ENCODE peak calls at places on chromosomes 6 and 20, in four cellular contexts. Z, Q, X and Y are unnamed samples.

GRCh38 chr20:24970743-24971142 is 21.7 kb downstream of the CST7 start:
- DNase-seq in Z (no peak), X (no peak), Q (no peak), Y (no peak)

GRCh38 chr6:35687658-35688604 is 784 bp downstream of the FKBP5 start:
- DNase-seq in Q (peak), Z (peak), X (peak), Y (peak)

GRCh38 chr6:137787016-137787415 is 80.0 kb upstream of the TNFAIP3 start:
- DNase-seq in X (no peak), Z (no peak), Q (peak), Y (no peak)

GRCh38 chr6:130029163-130029562 is 10.8 kb downstream of the L3MBTL3 start:
- DNase-seq in Q (no peak), Z (no peak), X (peak), Y (no peak)

GRCh38 chr6:113381957-113382356 is 475.2 kb upstream of the MARCKS start:
- DNase-seq in Z (no peak), X (peak), Q (peak), Y (peak)

GRCh38 chr20:4483481-4483880 is 238.2 kb upstream of the PRND start:
- DNase-seq in Q (peak), Z (no peak), X (no peak), Y (no peak)

GRCh38 chr6:30888472-30889137 is 4.3 kb downstream of the DDR1 start:
- DNase-seq in Q (peak), X (no peak), Z (no peak), Y (no peak)

GRCh38 chr6:15533379-15534044 is 129.3 kb downstream of the DTNBP1 start:
- DNase-seq in Q (peak), Z (no peak), X (no peak), Y (no peak)

GRCh38 chr6:33705268-33705885 is 6.1 kb downstream of the UQCC2 start:
- DNase-seq in X (no peak), Z (no peak), Q (peak), Y (no peak)

GRCh38 chr6:36054965-36055364 is 27.4 kb downstream of the MAPK14 start:
- DNase-seq in Q (no peak), X (peak), Z (no peak), Y (no peak)

GRCh38 chr6:2853766-2854393 is 12.2 kb upstream of the SERPINB1 start:
- DNase-seq in Q (peak), X (no peak), Z (no peak), Y (peak)

GRCh38 chr6:49915035-49915434 is 48.7 kb upstream of the CRISP1 start:
- DNase-seq in Z (no peak), Q (no peak), X (no peak), Y (no peak)

GRCh38 chr20:11755071-11755881 is 162.4 kb upstream of the BTBD3 start:
- DNase-seq in X (no peak), Q (peak), Z (peak), Y (no peak)

GRCh38 chr20:44066645-44067606 is 120.1 kb downstream of the JPH2 start:
- DNase-seq in Q (no peak), Z (no peak), X (no peak), Y (no peak)

GRCh38 chr6:134288538-134289203 is 29.2 kb downstream of the SGK1 start:
- DNase-seq in Q (peak), X (no peak), Z (no peak), Y (no peak)

GRCh38 chr20:59994697-59995122 is 36.5 kb downstream of the CDH26 start:
- DNase-seq in Q (peak), X (no peak), Z (peak), Y (no peak)

GRCh38 chr20:43040427-43040826 is 149.3 kb downstream of the PTPRT start:
- DNase-seq in X (peak), Q (peak), Z (peak), Y (no peak)

GRCh38 chr6:101883398-101883975 is 490.0 kb downstream of the GRIK2 start:
- DNase-seq in Z (no peak), X (no peak), Q (no peak), Y (no peak)

GRCh38 chr6:33628401-33628964 is 7.4 kb downstream of the ITPR3 start:
- DNase-seq in X (peak), Z (no peak), Q (peak), Y (no peak)

GRCh38 chr20:19692100-19692499 is 66.0 kb upstream of the RIN2 start:
- DNase-seq in Z (no peak), X (no peak), Q (peak), Y (no peak)

GRCh38 chr20:36311854-36312723 is 6.0 kb downstream of the DLGAP4 start:
- DNase-seq in Q (no peak), Z (no peak), X (no peak), Y (no peak)

GRCh38 chr6:159056003-159056402 is 11.2 kb upstream of the TAGAP start:
- DNase-seq in X (no peak), Z (no peak), Q (no peak), Y (no peak)

GRCh38 chr6:157244175-157244574 is 79.1 kb downstream of the TMEM242 start:
- DNase-seq in Z (no peak), X (no peak), Q (peak), Y (no peak)

GRCh38 chr6:44285552-44286284 is 15.5 kb downstream of the TMEM151B start:
- DNase-seq in Q (peak), Z (no peak), X (no peak), Y (no peak)

GRCh38 chr6:54085526-54085925 is 25.7 kb upstream of the MLIP start:
- DNase-seq in Q (peak), Z (no peak), X (no peak), Y (no peak)

GRCh38 chr6:47138046-47138445 is 95.9 kb upstream of the ADGRF1 start:
- DNase-seq in Z (no peak), X (no peak), Q (peak), Y (no peak)

GRCh38 chr6:52576392-52577021 is 353 bp downstream of the TRAM2 start:
- DNase-seq in Q (peak), Z (peak), X (peak), Y (peak)

GRCh38 chr6:160279850-160280249 is 21.2 kb upstream of the SLC22A2 start:
- DNase-seq in X (no peak), Z (no peak), Q (no peak), Y (no peak)

GRCh38 chr6:151069641-151070040 is 170.1 kb upstream of the AKAP12 start:
- DNase-seq in Z (no peak), X (no peak), Q (no peak), Y (no peak)

GRCh38 chr6:7247179-7247456 is 65.9 kb downstream of the SSR1 start:
- DNase-seq in Q (no peak), X (no peak), Z (no peak), Y (no peak)

GRCh38 chr20:46316984-46317684 is 8.8 kb upstream of the CDH22 start:
- DNase-seq in Z (no peak), X (no peak), Q (no peak), Y (no peak)

GRCh38 chr20:48737463-48738093 is 90.2 kb downstream of the PREX1 start:
- DNase-seq in X (no peak), Z (peak), Q (no peak), Y (no peak)

GRCh38 chr6:137723273-137724017 is 143.6 kb upstream of the TNFAIP3 start:
- DNase-seq in X (no peak), Z (no peak), Q (no peak), Y (no peak)

GRCh38 chr6:5151955-5152401 is 66.8 kb downstream of the PPP1R3G start:
- DNase-seq in Q (peak), X (no peak), Z (no peak), Y (no peak)

GRCh38 chr6:42068173-42068572 is 17.8 kb downstream of the TAF8 start:
- DNase-seq in Q (no peak), X (no peak), Z (no peak), Y (no peak)

GRCh38 chr6:163711615-163712568 is 297.4 kb downstream of the QKI start:
- DNase-seq in Z (no peak), Q (peak), X (no peak), Y (peak)

GRCh38 chr20:6698056-6698455 is 69.4 kb upstream of the BMP2 start:
- DNase-seq in Q (no peak), X (no peak), Z (no peak), Y (no peak)

GRCh38 chr6:56594699-56595098 is 48.0 kb downstream of the DST start:
- DNase-seq in Z (no peak), Q (no peak), X (peak), Y (peak)

GRCh38 chr6:56595490-56596122 is 47.1 kb downstream of the DST start:
- DNase-seq in X (peak), Z (peak), Q (peak), Y (peak)

DNA sequence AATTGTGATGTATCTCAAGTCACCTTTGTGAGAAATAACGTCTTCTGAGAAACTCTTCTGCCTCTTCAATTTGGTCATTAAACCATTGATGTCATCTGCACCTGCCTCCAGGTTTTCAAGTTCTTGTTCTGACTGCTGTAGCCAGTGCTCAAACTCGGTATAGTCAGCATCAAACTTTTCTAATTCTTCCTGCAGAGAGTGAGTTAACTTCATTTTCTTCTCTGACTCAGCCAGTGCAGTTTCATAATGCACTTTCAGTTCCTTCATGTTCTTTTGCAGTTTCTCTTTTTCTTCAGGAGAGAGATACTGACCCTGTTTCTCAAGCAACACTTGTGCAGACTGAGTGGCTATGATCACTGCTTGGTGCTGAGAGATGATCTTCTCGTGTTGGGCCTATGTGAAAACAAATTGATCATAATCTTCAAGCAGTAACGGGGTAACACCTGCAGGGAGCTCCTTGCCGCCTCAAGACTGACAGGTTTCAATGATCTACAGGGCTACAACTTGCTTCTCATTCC is 48.8 kb downstream of the DST start:
- DNase-seq in X (peak), Q (peak), Z (no peak), Y (peak)
- H2AFZ ChIP-seq in X (no peak), Q (no peak), Z (no peak), Y (no peak)

DNA sequence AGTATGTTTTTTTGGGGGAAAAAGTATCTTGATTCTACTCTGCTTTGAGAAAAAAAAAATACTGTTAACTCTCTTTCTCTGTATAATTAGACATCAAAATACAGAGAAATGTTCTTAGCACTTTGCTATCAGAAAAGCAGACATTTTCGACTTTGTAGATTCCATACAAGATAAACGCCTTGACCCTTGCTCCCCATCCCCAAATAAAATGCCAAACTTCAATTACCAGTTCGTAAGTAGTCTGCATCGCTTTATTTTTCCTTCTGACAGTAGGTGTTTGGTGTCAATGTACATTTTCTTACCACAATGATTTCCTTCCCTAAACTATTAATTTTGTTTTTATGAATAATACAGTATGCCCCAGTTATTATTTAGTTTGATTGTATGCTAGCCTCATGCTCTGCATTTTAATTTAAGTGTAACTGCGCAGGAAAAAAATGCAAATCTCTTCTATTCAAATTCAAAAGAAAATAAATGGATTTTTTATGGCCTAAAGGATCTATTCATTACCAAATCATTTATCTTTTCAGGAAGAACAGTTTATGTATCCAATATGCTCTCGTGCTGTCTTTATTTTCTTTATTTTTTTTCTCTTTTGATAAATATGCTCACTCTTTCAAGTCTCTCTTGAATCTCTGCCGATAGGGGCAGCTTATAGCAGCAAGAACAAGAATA is 84.8 kb upstream of the ZNF217 start:
- DNase-seq in Q (no peak), X (no peak), Z (no peak), Y (no peak)
- H2AFZ ChIP-seq in Q (peak), X (no peak), Z (peak), Y (peak)

GRCh38 chr6:154673919-154674318 is 59.3 kb upstream of the SCAF8 start:
- DNase-seq in Z (no peak), X (no peak), Q (no peak), Y (no peak)
- H2AFZ ChIP-seq in Z (no peak), X (no peak), Q (no peak), Y (no peak)

DNA sequence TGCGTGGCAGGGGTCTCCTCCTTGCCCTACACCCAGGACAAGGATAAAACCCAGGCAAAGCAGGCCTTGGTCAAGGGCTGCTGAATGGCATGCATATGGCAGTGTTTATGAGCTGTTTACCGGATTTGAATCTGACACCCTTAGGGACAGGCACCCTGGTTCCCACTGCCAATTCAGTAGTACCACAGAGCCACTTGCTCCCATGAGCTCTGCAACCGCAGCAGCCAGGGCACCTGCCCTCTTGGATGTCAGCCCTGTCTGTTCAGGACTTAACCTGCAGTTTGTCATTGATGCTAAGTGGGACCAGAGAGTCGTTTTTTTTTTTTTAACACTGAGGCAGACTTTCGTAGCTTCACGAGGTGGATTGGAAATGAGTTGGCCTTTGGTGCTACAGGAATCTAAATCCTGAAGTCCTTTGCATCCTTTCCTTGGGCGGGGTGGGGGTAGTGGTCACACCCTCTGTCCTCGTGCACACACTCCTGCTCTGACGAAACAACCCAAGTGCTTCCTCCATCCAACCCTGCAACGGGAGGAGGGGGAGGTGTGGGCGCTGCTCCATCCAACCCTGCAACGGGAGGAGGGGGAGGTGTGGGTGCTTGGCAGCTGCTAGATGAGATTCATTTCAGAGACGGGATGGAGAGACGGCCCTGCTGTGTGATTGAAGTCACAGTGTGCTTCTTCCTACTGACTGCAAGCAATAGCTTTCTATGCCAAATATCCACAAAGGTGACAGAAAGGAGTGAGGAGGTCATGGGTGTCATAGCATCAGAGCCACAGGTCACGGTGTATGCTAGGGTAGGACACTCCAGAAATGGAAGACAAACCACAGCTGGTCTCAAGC is 166.5 kb downstream of the SMOC2 start:
- DNase-seq in Q (no peak), Z (no peak), X (no peak), Y (no peak)
- H2AFZ ChIP-seq in Q (no peak), Z (peak), X (no peak), Y (no peak)

GRCh38 chr20:53660078-53660909 is 66.7 kb upstream of the ZNF217 start:
- DNase-seq in Z (no peak), X (peak), Q (peak), Y (no peak)
- H2AFZ ChIP-seq in Z (peak), X (peak), Q (peak), Y (peak)